ENCODE peak calls at places on chromosomes 12 and 14, in four cellular contexts. J is SK-N-SH, A is A549, Z is GM12878. W is an unnamed sample.

GRCh38 chr14:102295301-102295700 is 9.7 kb downstream of the MOK start:
- DNase-seq in Z (no peak), A (peak; percentile 51), J (peak; percentile 50), W (no peak)

GRCh38 chr14:80678436-80678835 is 263.1 kb downstream of the CEP128 start:
- DNase-seq in J (no peak), A (no peak), Z (no peak), W (no peak)

GRCh38 chr14:91284791-91285548 is 40.5 kb upstream of the GPR68 start:
- DNase-seq in Z (no peak), A (no peak), J (peak; percentile 80), W (no peak)

GRCh38 chr14:72962829-72963312 is 36.6 kb downstream of the DCAF4 start:
- DNase-seq in A (peak; percentile 84), J (no peak), Z (no peak), W (peak; percentile 48)

GRCh38 chr14:75258079-75258802 is 20.4 kb upstream of the FOS start:
- DNase-seq in A (no peak), J (no peak), Z (no peak), W (no peak)

GRCh38 chr14:94316692-94317091 is 6.4 kb downstream of the SERPINA6 start:
- DNase-seq in J (no peak), A (no peak), Z (no peak), W (no peak)

GRCh38 chr12:77630341-77630740 is 200.4 kb upstream of the NAV3 start:
- DNase-seq in A (no peak), J (no peak), Z (no peak), W (no peak)

GRCh38 chr14:76348898-76349297 is 27.0 kb upstream of the ESRRB start:
- DNase-seq in Z (no peak), A (no peak), J (peak; percentile 55), W (no peak)

GRCh38 chr14:92635031-92635430 is 113.4 kb downstream of the LGMN start:
- DNase-seq in A (no peak), J (no peak), Z (no peak), W (no peak)

GRCh38 chr12:12511021-12511783 is 51.5 kb downstream of the DUSP16 start:
- DNase-seq in A (no peak), J (no peak), Z (no peak), W (no peak)

GRCh38 chr12:76762556-76762955 is 1.4 kb upstream of the ZDHHC17 start:
- DNase-seq in J (no peak), Z (no peak), A (no peak), W (no peak)

GRCh38 chr12:31877884-31878283 is 81.3 kb upstream of the RESF1 start:
- DNase-seq in J (no peak), Z (no peak), A (no peak), W (no peak)

GRCh38 chr12:57554453-57554852 is 4.6 kb downstream of the KIF5A start:
- DNase-seq in Z (no peak), A (no peak), J (no peak), W (no peak)

GRCh38 chr12:120961604-120962486 is 16.5 kb upstream of the HNF1A start:
- DNase-seq in Z (no peak), J (no peak), A (peak; percentile 46), W (no peak)

GRCh38 chr14:100203962-100204834 is 34.7 kb upstream of the YY1 start:
- DNase-seq in A (no peak), J (no peak), Z (no peak), W (peak; percentile 96)

DNA sequence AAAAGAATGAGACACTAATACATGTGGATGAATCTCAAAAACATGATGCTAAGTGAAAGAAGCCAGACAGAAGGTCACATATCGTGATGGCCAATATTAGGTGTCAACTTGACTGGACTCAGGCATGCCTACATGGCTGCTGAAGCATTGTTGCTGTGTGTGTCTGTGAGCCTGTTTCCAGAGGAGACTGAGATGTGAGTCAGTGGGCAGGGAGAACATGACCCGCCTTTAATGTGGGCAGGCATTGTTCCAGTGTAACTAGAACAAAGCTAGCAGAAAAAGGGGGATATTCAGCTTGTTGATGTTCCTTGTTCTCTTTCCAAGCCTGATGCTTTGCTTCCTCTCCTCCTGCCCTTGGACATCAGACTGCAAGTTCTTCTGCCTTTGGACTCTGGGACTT is 47.6 kb downstream of the DCAF5 start:
- DNase-seq in Z (no peak), A (no peak), J (no peak), W (no peak)
- TF ChIP-seq MAX in Z (no peak), A (no peak), J (no peak), W (no peak)

GRCh38 chr12:130447655-130447965 is 109.9 kb downstream of the PIWIL1 start:
- DNase-seq in J (no peak), A (no peak), Z (no peak), W (no peak)
- TF ChIP-seq PBX3 in J (no peak), A (no peak), Z (no peak), W (no peak)

GRCh38 chr12:23731493-23731892 is 218.0 kb downstream of the SOX5 start:
- DNase-seq in Z (no peak), J (no peak), A (no peak), W (no peak)

GRCh38 chr12:23731035-23731434 is 218.4 kb downstream of the SOX5 start:
- DNase-seq in A (no peak), J (no peak), Z (no peak), W (no peak)

GRCh38 chr12:23729354-23729753 is 220.1 kb downstream of the SOX5 start:
- DNase-seq in A (no peak), J (no peak), Z (no peak), W (no peak)
- TF ChIP-seq MAX in A (no peak), J (no peak), Z (no peak), W (no peak)

DNA sequence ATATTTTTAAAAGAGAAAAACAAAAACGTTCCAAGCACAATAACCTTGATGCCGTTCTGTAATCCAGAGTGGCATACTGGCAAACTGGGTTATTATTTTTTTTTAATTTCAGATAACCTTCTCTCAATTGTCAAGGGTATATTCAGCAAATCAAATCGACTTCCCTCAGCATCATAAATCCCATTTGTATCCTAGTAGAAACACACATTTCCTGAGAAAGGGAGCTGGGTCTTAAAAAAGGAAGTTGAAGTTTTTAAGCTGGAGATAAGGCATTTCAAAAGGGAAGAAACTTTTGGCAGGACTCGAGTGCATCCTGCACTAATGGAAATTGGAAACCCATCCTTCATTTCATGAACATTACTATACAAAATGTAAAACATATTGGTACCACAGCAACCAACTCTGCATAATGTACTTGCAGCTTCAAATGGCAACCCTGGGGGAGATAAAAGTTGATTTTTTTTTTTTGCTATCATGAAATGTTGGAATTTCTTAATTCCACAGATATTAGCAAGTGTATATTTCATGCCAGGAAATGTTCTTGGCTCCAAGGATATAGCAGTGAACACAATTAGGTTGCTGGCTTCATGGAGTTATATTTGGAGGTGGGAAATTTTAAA is 23.7 kb upstream of the TMCC3 start:
- DNase-seq in Z (no peak), J (no peak), A (no peak), W (no peak)
- TF ChIP-seq PBX3 in Z (no peak), J (no peak), A (no peak), W (no peak)

GRCh38 chr14:32606297-32606696 is 277.2 kb downstream of the AKAP6 start:
- DNase-seq in J (no peak), A (no peak), Z (no peak), W (no peak)
- TF ChIP-seq MAX in J (no peak), A (no peak), Z (no peak), W (no peak)

W was measured in HepG2.